ENCODE peak calls at places on chromosome 10, in ten cellular contexts. P is activated CD4-positive, alpha-beta T cell treated with anti-CD3 and anti-CD28 coated beads for 48 hours; Q is CD8-positive, alpha-beta T cell; K is activated naive CD4-positive, alpha-beta T cell treated with Interleukin-2 at 50 U/mL for 16 hours; Y is COR-L47; O is HCEC 1CT; S is Kasumi-1; X is gastrocnemius medialis; I is HFFc6; E is iris pigment epithelial cell. V is an unnamed sample.

GRCh38 chr10:35565602-35566061 is 39.5 kb upstream of the GJD4 start:
- DNase-seq in K (no peak), S (no peak), P (no peak), Y (no peak), O (peak), E (peak), Q (no peak), I (no peak), X (no peak), V (no peak)

GRCh38 chr10:29896053-29896452 is 163.3 kb downstream of the JCAD start:
- DNase-seq in K (no peak), Q (no peak), X (no peak), S (no peak), Y (no peak), E (peak), P (no peak), O (no peak), I (no peak), V (no peak)

GRCh38 chr10:85187047-85187446 is 858.7 kb downstream of the CCSER2 start:
- DNase-seq in I (no peak), P (no peak), Q (no peak), K (no peak), X (no peak), Y (no peak), E (no peak), S (no peak), O (no peak), V (no peak)

GRCh38 chr10:69383485-69384089 is 33.1 kb downstream of the TACR2 start:
- DNase-seq in Y (no peak), X (peak), E (peak), Q (no peak), P (no peak), K (no peak), S (no peak), I (peak), O (peak), V (no peak)

GRCh38 chr10:53379951-53380350 is 607.4 kb upstream of the MBL2 start:
- DNase-seq in Q (no peak), X (no peak), Y (no peak), I (no peak), O (no peak), E (no peak), S (no peak), P (no peak), K (no peak), V (no peak)

GRCh38 chr10:101629781-101630419 is 41.8 kb downstream of the DPCD start:
- DNase-seq in S (no peak), X (peak), E (no peak), Y (no peak), O (no peak), I (no peak), K (no peak), Q (no peak), P (no peak), V (no peak)

GRCh38 chr10:14971867-14972448 is 12.8 kb downstream of the MEIG1 start:
- DNase-seq in X (no peak), Y (no peak), S (peak), O (no peak), K (peak), E (peak), I (no peak), P (peak), Q (no peak), V (peak)

GRCh38 chr10:76998451-76998850 is 639.2 kb downstream of the KCNMA1 start:
- DNase-seq in K (no peak), I (no peak), Y (peak), Q (no peak), X (no peak), S (no peak), O (no peak), P (no peak), E (no peak), V (no peak)

GRCh38 chr10:98403812-98404504 is 11.0 kb downstream of the PYROXD2 start:
- DNase-seq in K (no peak), O (peak), I (peak), X (no peak), P (no peak), E (peak), Y (no peak), S (no peak), Q (no peak), V (no peak)

GRCh38 chr10:79038841-79039201 is 29.9 kb upstream of the ZMIZ1 start:
- DNase-seq in S (no peak), Y (no peak), I (no peak), X (peak), O (no peak), K (no peak), E (peak), Q (no peak), P (no peak), V (no peak)

GRCh38 chr10:10794776-10795175 is 222.9 kb upstream of the CELF2 start:
- DNase-seq in E (peak), X (no peak), S (no peak), O (peak), Q (no peak), P (no peak), K (no peak), I (no peak), Y (no peak), V (no peak)

GRCh38 chr10:35607475-35608316 is 2.6 kb downstream of the GJD4 start:
- DNase-seq in Q (no peak), I (no peak), E (no peak), K (no peak), S (no peak), O (no peak), X (no peak), Y (no peak), P (peak), V (no peak)

GRCh38 chr10:35577915-35578607 is 27.1 kb upstream of the GJD4 start:
- DNase-seq in X (no peak), S (no peak), I (no peak), P (no peak), O (no peak), Y (no peak), E (peak), Q (no peak), K (no peak), V (no peak)

V was measured in T-cell.